ENCODE peak calls at places on chromosomes 12 and 14, in four cellular contexts. R is activated T-helper 1 cell treated with anti-CD3 and anti-CD28 coated beads, Interleukin-2, amount 50 U/mL, for 16 hours; J is left ventricle myocardium superior; Z is fibroblast of the conjunctiva. Y is an unnamed sample.

GRCh38 chr14:65403231-65403630 is 9.3 kb upstream of the FUT8 start:
- DNase-seq in R (no peak), J (no peak), Z (peak), Y (no peak)

GRCh38 chr12:10392394-10392930 is 2.6 kb upstream of the KLRK1 start:
- DNase-seq in R (no peak), J (peak), Z (peak), Y (no peak)

GRCh38 chr12:88775742-88776151 is 195.5 kb upstream of the KITLG start:
- DNase-seq in R (no peak), J (no peak), Z (no peak), Y (no peak)

GRCh38 chr14:105034314-105035039 is 13.6 kb upstream of the CDCA4 start:
- DNase-seq in R (no peak), J (no peak), Z (no peak), Y (no peak)

GRCh38 chr12:52434760-52435530 is 774 bp upstream of the KRT75 start:
- DNase-seq in R (no peak), J (no peak), Z (no peak), Y (peak)

GRCh38 chr14:67526676-67527459 is 6.2 kb upstream of the PLEKHH1 start:
- DNase-seq in R (no peak), J (no peak), Z (peak), Y (no peak)

GRCh38 chr12:19779393-19780056 is 340.2 kb downstream of the AEBP2 start:
- DNase-seq in R (no peak), J (peak), Z (no peak), Y (no peak)

GRCh38 chr14:61444215-61444768 is 122.9 kb downstream of the PRKCH start:
- DNase-seq in R (peak), J (no peak), Z (no peak), Y (no peak)

GRCh38 chr14:78202178-78202577 is 32.0 kb downstream of the NRXN3 start:
- DNase-seq in R (no peak), J (no peak), Z (no peak), Y (no peak)

GRCh38 chr12:95553202-95553943 is 2.1 kb upstream of the USP44 start:
- DNase-seq in R (no peak), J (no peak), Z (no peak), Y (no peak)

GRCh38 chr12:59874781-59875180 is 279.0 kb downstream of the SLC16A7 start:
- DNase-seq in R (no peak), J (no peak), Z (no peak), Y (no peak)

GRCh38 chr14:104136472-104137296 is 1.7 kb upstream of the KIF26A start:
- DNase-seq in R (no peak), J (peak), Z (no peak), Y (no peak)

GRCh38 chr14:61212546-61212945 is 68.6 kb downstream of the TMEM30B start:
- DNase-seq in R (no peak), J (no peak), Z (no peak), Y (no peak)

GRCh38 chr14:76500011-76500410 is 124.1 kb downstream of the ESRRB start:
- DNase-seq in R (no peak), J (peak), Z (no peak), Y (no peak)

GRCh38 chr12:31521972-31522371 is 69.0 kb downstream of the DENND5B start:
- DNase-seq in R (no peak), J (no peak), Z (no peak), Y (no peak)

GRCh38 chr12:124565071-124565491 is 2.3 kb downstream of the NCOR2 start:
- DNase-seq in R (no peak), J (peak), Z (no peak), Y (no peak)

GRCh38 chr14:50845166-50845565 is 14.2 kb upstream of the NIN start:
- DNase-seq in R (no peak), J (no peak), Z (no peak), Y (no peak)

GRCh38 chr12:102504280-102504679 is 23.9 kb upstream of the IGF1 start:
- DNase-seq in R (no peak), J (no peak), Z (no peak), Y (no peak)

GRCh38 chr12:67477682-67478265 is 170.8 kb upstream of the DYRK2 start:
- DNase-seq in R (no peak), J (no peak), Z (no peak), Y (no peak)

GRCh38 chr12:28941248-28941647 is 207.8 kb upstream of the FAR2 start:
- DNase-seq in R (no peak), J (no peak), Z (no peak), Y (no peak)

GRCh38 chr12:49705479-49706267 is 1.5 kb downstream of the FMNL3 start:
- DNase-seq in R (no peak), J (peak), Z (no peak), Y (no peak)